ENCODE peak calls at places on chromosomes 16 and 17, in four cellular contexts. K is ascending aorta; G is A673; C is CD8-positive, alpha-beta T cell. S is an unnamed sample. For H3K4me1, the result is how much of the 10 kb centered on the place peaks cover.

GRCh38 chr16:19860146-19861030 is 24.3 kb downstream of the GPRC5B start:
- DNase-seq in K (no peak), C (no peak), G (no peak), S (no peak)

GRCh38 chr17:39674702-39675389 is 6.6 kb downstream of the PNMT start:
- DNase-seq in G (no peak), K (no peak), C (no peak), S (no peak)

GRCh38 chr17:28725166-28725659 is 820 bp downstream of the TLCD1 start:
- DNase-seq in C (no peak), G (peak), K (no peak), S (no peak)

GRCh38 chr17:40551091-40551873 is 14.0 kb downstream of the CCR7 start:
- DNase-seq in C (no peak), G (no peak), K (peak), S (no peak)

GRCh38 chr16:27767971-27768591 is 218.1 kb downstream of the KATNIP start:
- DNase-seq in C (no peak), K (no peak), G (no peak), S (no peak)

GRCh38 chr17:31605761-31606160 is 214.3 kb downstream of the RAB11FIP4 start:
- DNase-seq in C (no peak), K (no peak), G (no peak), S (no peak)

GRCh38 chr16:76854234-76854633 is 336.8 kb upstream of the MON1B start:
- DNase-seq in G (peak), C (no peak), K (no peak), S (no peak)

GRCh38 chr17:15966879-15967248 is 21.9 kb downstream of the ADORA2B start:
- DNase-seq in C (no peak), K (no peak), G (no peak), S (no peak)

GRCh38 chr16:63813862-63814261 is 1308.0 kb downstream of the CDH11 start:
- DNase-seq in G (no peak), C (no peak), K (no peak), S (no peak)

GRCh38 chr16:165218-165538 is 600 bp upstream of the HBM start:
- DNase-seq in K (no peak), C (no peak), G (no peak), S (no peak)

GRCh38 chr17:11950771-11951519 is 46.3 kb downstream of the ZNF18 start:
- DNase-seq in C (no peak), G (no peak), K (no peak), S (no peak)

GRCh38 chr16:11085025-11085485 is 140.7 kb downstream of the CLEC16A start:
- DNase-seq in C (no peak), K (no peak), G (no peak), S (no peak)

GRCh38 chr16:12211870-12212690 is 235.5 kb downstream of the SNX29 start:
- DNase-seq in G (no peak), C (no peak), K (no peak), S (no peak)

GRCh38 chr17:51461578-51462004 is 201.2 kb downstream of the UTP18 start:
- DNase-seq in K (no peak), C (no peak), G (peak), S (peak)

GRCh38 chr17:17874478-17874877 is 37.7 kb upstream of the SREBF1 start:
- DNase-seq in C (no peak), G (no peak), K (no peak), S (no peak)

GRCh38 chr17:9814337-9814945 is 7.4 kb downstream of the GSG1L2 start:
- DNase-seq in C (no peak), G (no peak), K (no peak), S (no peak)

GRCh38 chr16:2388875-2389433 is 40.3 kb upstream of the CCNF start:
- DNase-seq in C (no peak), K (peak), G (no peak), S (no peak)

GRCh38 chr17:50672831-50673551 is 34.7 kb downstream of the ANKRD40 start:
- DNase-seq in G (no peak), K (peak), C (no peak), S (no peak)

GRCh38 chr17:39579318-39580081 is 28.2 kb downstream of the NEUROD2 start:
- DNase-seq in K (no peak), C (no peak), G (no peak), S (no peak)

GRCh38 chr17:77451894-77452852 is 311.4 kb downstream of the SEC14L1 start:
- DNase-seq in C (no peak), K (peak), G (peak), S (no peak)

GRCh38 chr17:78132086-78132676 is 1.6 kb downstream of the TMC8 start:
- DNase-seq in C (peak), K (no peak), G (no peak), S (no peak)

GRCh38 chr16:67312450-67313118 is 14.0 kb downstream of the KCTD19 start:
- DNase-seq in K (no peak), G (no peak), C (no peak), S (no peak)

GRCh38 chr17:20983359-20983637 is 59.5 kb downstream of the USP22 start:
- DNase-seq in C (no peak), G (no peak), K (no peak), S (no peak)

GRCh38 chr16:26019406-26019805 is 327.6 kb downstream of the HS3ST4 start:
- DNase-seq in K (no peak), C (no peak), G (no peak), S (no peak)

GRCh38 chr16:69930117-69930776 is 20.9 kb upstream of the CLEC18A start:
- DNase-seq in G (peak), C (no peak), K (peak), S (peak)

GRCh38 chr17:61155590-61156181 is 244.0 kb upstream of the TBX2 start:
- DNase-seq in G (no peak), C (no peak), K (no peak), S (no peak)

GRCh38 chr17:1107777-1108559 is 71.8 kb downstream of the ABR start:
- DNase-seq in K (peak), C (no peak), G (no peak), S (no peak)

DNA sequence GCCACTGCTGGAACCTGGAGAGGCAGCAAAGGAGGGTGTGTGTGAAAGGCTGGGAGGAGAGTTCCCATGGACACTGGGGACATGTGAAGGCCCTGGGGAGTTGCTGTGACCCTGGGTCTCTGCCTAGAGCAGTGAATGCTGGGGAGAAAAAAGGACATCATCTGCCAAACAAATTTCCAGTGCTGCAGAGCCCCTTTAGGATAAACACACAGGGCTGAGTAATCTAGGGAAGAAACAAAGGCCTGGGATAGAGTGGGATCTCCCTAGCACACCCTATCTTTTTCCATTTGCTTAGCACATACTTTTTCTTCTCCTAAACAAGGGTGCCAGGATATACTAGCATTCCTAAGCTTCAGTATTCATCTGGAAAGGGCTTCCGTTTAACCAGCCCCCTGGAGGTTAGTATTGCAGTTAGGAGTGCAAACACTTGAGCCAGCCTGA is 3.3 kb upstream of the HIGD1B start:
- DNase-seq in C (no peak), K (no peak), G (no peak), S (no peak)
- H3K27ac ChIP-seq in C (no peak), K (no peak), G (no peak), S (no peak)

DNA sequence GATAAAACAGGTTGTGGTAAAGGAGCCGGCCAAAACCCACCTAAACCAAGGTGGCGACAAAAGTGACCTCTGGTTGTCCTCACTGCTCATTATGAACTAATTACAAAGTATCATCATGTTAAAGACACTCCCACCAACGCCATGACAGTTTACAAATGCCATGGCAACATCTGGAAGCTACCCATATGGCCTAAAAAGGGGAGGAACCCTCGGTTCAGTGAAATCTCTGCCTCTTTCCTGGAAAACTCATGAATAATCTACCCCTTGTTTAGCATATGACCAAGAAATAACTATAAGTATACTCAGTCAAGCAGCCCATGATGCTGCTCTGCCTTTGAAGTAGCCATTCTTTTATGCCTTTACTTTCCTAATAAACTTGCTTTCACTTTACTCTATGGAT is 72.2 kb downstream of the CYLD start:
- DNase-seq in C (no peak), K (no peak), G (no peak), S (no peak)
- H3K4me1 ChIP-seq in C (under half), K (under half), G (under half), S (under half)

GRCh38 chr16:49347476-49347875 is 26.1 kb upstream of the C16orf78 start:
- DNase-seq in G (no peak), C (no peak), K (no peak), S (no peak)
- H3K4me3 ChIP-seq in G (no peak), C (no peak), K (no peak), S (no peak)

GRCh38 chr16:55498101-55498500 is 10.8 kb upstream of the LPCAT2 start:
- DNase-seq in K (no peak), G (no peak), C (no peak), S (no peak)
- H3K27ac ChIP-seq in K (no peak), G (no peak), C (no peak), S (no peak)

GRCh38 chr16:89080251-89080853 is 13.3 kb upstream of the ACSF3 start:
- DNase-seq in C (no peak), K (no peak), G (no peak), S (no peak)
- H3K4me1 ChIP-seq in C (under half), K (under half), G (under half), S (under half)

GRCh38 chr16:3498988-3499387 is 1.8 kb upstream of the CLUAP1 start:
- DNase-seq in C (no peak), K (no peak), G (no peak), S (no peak)

GRCh38 chr16:3508736-3509135 is 7.9 kb downstream of the CLUAP1 start:
- DNase-seq in C (no peak), G (no peak), K (no peak), S (no peak)

GRCh38 chr16:3497771-3498170 is 2.5 kb upstream of the C16orf90 start:
- DNase-seq in K (no peak), C (no peak), G (no peak), S (no peak)

GRCh38 chr16:3501783-3502400 is 1.1 kb downstream of the CLUAP1 start:
- DNase-seq in G (no peak), C (no peak), K (no peak), S (no peak)

DNA sequence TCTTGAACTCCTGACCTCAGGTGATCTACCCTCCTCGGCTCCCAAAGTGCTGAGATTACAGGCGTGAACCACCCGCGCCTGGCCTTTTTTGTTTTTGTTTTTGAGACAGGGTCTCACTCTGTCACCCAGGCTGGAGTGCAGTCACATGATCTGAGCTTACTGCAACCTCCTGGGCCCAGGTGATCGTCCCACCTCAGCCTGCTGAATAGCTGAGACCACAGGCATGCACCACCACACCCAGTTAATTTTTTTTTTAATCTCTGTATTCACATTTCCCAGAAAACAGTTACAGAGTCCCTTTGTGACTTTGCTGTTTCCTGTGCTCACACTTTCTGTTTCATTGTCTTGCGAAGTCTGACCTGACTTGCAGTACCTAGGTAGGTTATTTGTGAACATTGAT is 2.7 kb downstream of the CLUAP1 start:
- DNase-seq in C (no peak), G (no peak), K (no peak), S (no peak)
- H3K4me3 ChIP-seq in C (peak), G (no peak), K (no peak), S (no peak)

GRCh38 chr16:4052801-4053662 is 63.2 kb downstream of the ADCY9 start:
- DNase-seq in K (no peak), G (peak), C (no peak), S (no peak)

GRCh38 chr16:4051591-4051990 is 64.7 kb downstream of the ADCY9 start:
- DNase-seq in K (no peak), G (no peak), C (no peak), S (no peak)

GRCh38 chr16:4052096-4052495 is 64.1 kb downstream of the ADCY9 start:
- DNase-seq in C (no peak), K (no peak), G (no peak), S (no peak)

GRCh38 chr16:4055748-4056147 is 60.5 kb downstream of the ADCY9 start:
- DNase-seq in K (no peak), C (no peak), G (no peak), S (no peak)

DNA sequence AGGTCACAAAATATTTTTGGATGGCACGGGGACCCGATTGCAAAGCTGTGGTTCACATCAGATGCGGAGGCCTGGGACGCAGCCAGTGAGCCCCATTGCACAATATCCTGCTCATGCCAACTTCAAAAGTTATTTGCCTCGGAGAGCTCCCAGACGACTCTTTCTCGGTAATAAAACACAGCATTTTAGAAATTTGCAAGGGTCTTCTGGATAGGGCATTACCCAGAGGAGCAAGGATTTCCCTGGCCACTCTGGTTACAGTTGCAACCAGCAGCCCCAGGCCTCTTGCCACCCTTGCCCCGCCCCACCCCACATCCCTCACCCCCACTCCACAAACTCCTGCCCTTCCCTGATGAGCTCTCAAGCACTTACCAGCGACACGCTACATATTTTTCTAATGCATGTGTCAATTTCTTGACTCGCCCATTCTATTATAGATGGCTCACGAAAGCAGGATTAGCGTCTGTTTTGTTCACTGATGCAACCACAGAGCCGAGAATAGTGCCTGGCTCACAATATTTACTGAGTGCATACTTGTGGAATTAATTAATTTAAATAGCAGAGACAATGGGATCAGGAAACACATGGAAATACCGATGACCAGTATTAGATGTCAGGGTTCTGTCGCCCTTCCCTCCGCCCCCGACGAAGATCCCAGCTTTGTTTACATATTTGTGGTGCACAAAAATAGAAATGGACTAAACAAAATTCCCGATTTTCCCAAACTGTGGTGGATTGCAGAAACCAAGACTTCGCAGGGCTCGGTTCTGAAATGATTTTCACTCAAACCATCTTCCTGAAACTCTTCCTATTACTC is 62.4 kb downstream of the ADCY9 start:
- DNase-seq in C (no peak), K (peak), G (peak), S (no peak)
- H3K27ac ChIP-seq in C (no peak), K (peak), G (peak), S (no peak)